ENCODE peak calls at places on chromosome 6, in eight cellular contexts. G is MM.1S, Z is tibial artery, D is fibroblast of lung, F is neuronal stem cell, H is H7, M is HepG2, L is fibroblast of pulmonary artery. Y is an unnamed sample.

GRCh38 chr6:100255701-100256100 is 209.0 kb downstream of the SIM1 start:
- DNase-seq in G (no peak), Z (no peak), D (no peak), F (no peak), H (no peak), M (no peak), L (no peak), Y (no peak)

GRCh38 chr6:89022747-89023289 is 57.7 kb upstream of the PNRC1 start:
- DNase-seq in G (no peak), Z (no peak), D (peak; percentile 90), F (no peak), H (no peak), M (no peak), L (peak; percentile 67), Y (no peak)

GRCh38 chr6:6841571-6841970 is 253.1 kb downstream of the LY86 start:
- DNase-seq in G (no peak), Z (no peak), D (no peak), F (no peak), H (no peak), M (no peak), L (no peak), Y (no peak)

GRCh38 chr6:161836643-161837448 is 563.0 kb upstream of the AGPAT4 start:
- DNase-seq in G (no peak), Z (no peak), D (peak; percentile 58), F (no peak), H (peak; percentile 47), M (peak; percentile 35), L (peak; percentile 11), Y (no peak)

GRCh38 chr6:11093065-11093590 is 506 bp upstream of the SMIM13 start:
- DNase-seq in G (peak; percentile 76), Z (peak; percentile 30), D (no peak), F (no peak), H (no peak), M (no peak), L (peak; percentile 34), Y (no peak)

GRCh38 chr6:10146723-10147451 is 268.0 kb downstream of the TFAP2A start:
- DNase-seq in G (peak; percentile 57), Z (no peak), D (peak; percentile 24), F (peak; percentile 37), H (peak; percentile 56), M (peak; percentile 44), L (peak; percentile 29), Y (no peak)

GRCh38 chr6:72674842-72675241 is 53.0 kb downstream of the KCNQ5 start:
- DNase-seq in G (no peak), Z (no peak), D (no peak), F (no peak), H (no peak), M (no peak), L (no peak), Y (no peak)

GRCh38 chr6:14520536-14520935 is 403.0 kb downstream of the CD83 start:
- DNase-seq in G (no peak), Z (no peak), D (no peak), F (no peak), H (no peak), M (no peak), L (no peak), Y (no peak)

GRCh38 chr6:143248359-143248758 is 187.7 kb downstream of the AIG1 start:
- DNase-seq in G (no peak), Z (no peak), D (no peak), F (no peak), H (no peak), M (no peak), L (no peak), Y (no peak)

GRCh38 chr6:79261666-79262065 is 27.2 kb upstream of the HMGN3 start:
- DNase-seq in G (no peak), Z (no peak), D (no peak), F (no peak), H (no peak), M (no peak), L (no peak), Y (no peak)

GRCh38 chr6:167678102-167679101 is 148.3 kb upstream of the AFDN start:
- DNase-seq in G (no peak), Z (no peak), D (no peak), F (peak; percentile 71), H (peak; percentile 92), M (peak; percentile 51), L (peak; percentile 20), Y (no peak)

GRCh38 chr6:81383472-81383871 is 369.0 kb downstream of the TENT5A start:
- DNase-seq in G (no peak), Z (no peak), D (no peak), F (no peak), H (no peak), M (no peak), L (no peak), Y (no peak)

GRCh38 chr6:166614589-166614988 is 12.5 kb downstream of the RPS6KA2 start:
- DNase-seq in G (no peak), Z (no peak), D (no peak), F (no peak), H (no peak), M (no peak), L (peak; percentile 22), Y (no peak)

GRCh38 chr6:69878795-69879194 is 12.4 kb downstream of the COL19A1 start:
- DNase-seq in G (no peak), Z (no peak), D (no peak), F (no peak), H (no peak), M (no peak), L (no peak), Y (no peak)

GRCh38 chr6:166420351-166420750 is 37.6 kb upstream of the MPC1 start:
- DNase-seq in G (no peak), Z (no peak), D (peak; percentile 44), F (no peak), H (no peak), M (peak; percentile 86), L (peak; percentile 49), Y (no peak)

GRCh38 chr6:117908246-117909107 is 1.4 kb downstream of the SLC35F1 start:
- DNase-seq in G (no peak), Z (no peak), D (no peak), F (no peak), H (no peak), M (no peak), L (no peak), Y (no peak)

GRCh38 chr6:75759207-75759606 is 10.2 kb downstream of the MYO6 start:
- DNase-seq in G (no peak), Z (no peak), D (no peak), F (no peak), H (peak; percentile 27), M (no peak), L (no peak), Y (no peak)

GRCh38 chr6:40148882-40149573 is 214.8 kb upstream of the MOCS1 start:
- DNase-seq in G (peak; percentile 40), Z (no peak), D (no peak), F (no peak), H (no peak), M (no peak), L (no peak), Y (no peak)

DNA sequence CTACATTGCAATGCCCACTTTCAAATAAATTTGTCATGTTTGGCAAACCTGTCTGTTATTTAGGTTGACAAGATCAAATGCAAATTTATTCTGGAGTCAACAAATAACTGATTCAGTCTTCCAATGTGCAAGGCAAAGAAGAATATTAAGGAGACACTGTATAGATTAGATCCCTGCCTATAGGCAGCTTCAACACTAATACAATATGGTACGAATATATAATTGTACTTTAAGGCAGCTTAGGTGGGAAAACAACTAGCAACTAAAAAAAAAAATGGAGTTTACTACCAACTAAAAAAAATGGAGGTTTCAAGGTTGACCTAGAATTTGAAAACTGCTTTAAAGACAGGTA is 1.7 kb upstream of the PHF10 start:
- DNase-seq in G (no peak), Z (no peak), D (no peak), F (no peak), H (no peak), M (no peak), L (no peak), Y (no peak)
- H3K4me3 ChIP-seq in G (no peak overlapping the region), Z (no peak overlapping the region), D (no peak overlapping the region), F (peak overlapping the region; percentile 94), H (no peak overlapping the region), M (no peak overlapping the region), L (no peak overlapping the region), Y (no peak overlapping the region)

DNA sequence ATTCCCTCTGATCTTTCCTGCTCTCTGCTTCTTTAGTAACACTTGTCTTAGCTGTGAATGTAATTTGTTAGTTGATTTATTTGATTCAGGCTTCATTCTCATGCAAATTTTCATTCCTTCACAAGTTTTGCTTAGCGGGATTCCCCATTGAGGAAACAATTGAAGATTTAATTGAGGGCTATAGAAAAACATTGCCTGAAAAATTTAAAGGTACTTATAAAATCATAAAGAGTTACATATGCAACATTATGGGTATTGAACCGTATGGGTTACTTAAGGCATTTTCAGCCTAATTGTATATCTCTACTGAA is 11.9 kb upstream of the ZSCAN9 start:
- DNase-seq in G (no peak), Z (no peak), D (no peak), F (no peak), H (no peak), M (no peak), L (no peak), Y (no peak)
- H3K4me3 ChIP-seq in G (peak overlapping the region; percentile 78), Z (no peak overlapping the region), D (no peak overlapping the region), F (peak overlapping the region; percentile 45), H (peak overlapping the region; percentile 51), M (peak overlapping the region; percentile 48), L (no peak overlapping the region), Y (peak overlapping the region; percentile 58)

GRCh38 chr6:109048176-109048575 is 46.5 kb downstream of the SESN1 start:
- DNase-seq in G (peak; percentile 58), Z (no peak), D (no peak), F (no peak), H (no peak), M (no peak), L (no peak), Y (no peak)

GRCh38 chr6:109050012-109050411 is 44.6 kb downstream of the SESN1 start:
- DNase-seq in G (no peak), Z (no peak), D (no peak), F (no peak), H (no peak), M (peak; percentile 79), L (no peak), Y (no peak)

GRCh38 chr6:109050447-109051102 is 44.1 kb downstream of the SESN1 start:
- DNase-seq in G (no peak), Z (no peak), D (no peak), F (no peak), H (no peak), M (peak; percentile 78), L (no peak), Y (no peak)

GRCh38 chr6:109051301-109051700 is 43.3 kb downstream of the SESN1 start:
- DNase-seq in G (no peak), Z (no peak), D (no peak), F (no peak), H (no peak), M (peak; percentile 56), L (no peak), Y (no peak)

GRCh38 chr6:109048670-109049415 is 45.8 kb downstream of the SESN1 start:
- DNase-seq in G (no peak), Z (no peak), D (no peak), F (no peak), H (no peak), M (no peak), L (no peak), Y (no peak)
- H3K4me3 ChIP-seq in G (no peak overlapping the region), Z (no peak overlapping the region), D (no peak overlapping the region), F (no peak overlapping the region), H (no peak overlapping the region), M (no peak overlapping the region), L (no peak overlapping the region), Y (no peak overlapping the region)

DNA sequence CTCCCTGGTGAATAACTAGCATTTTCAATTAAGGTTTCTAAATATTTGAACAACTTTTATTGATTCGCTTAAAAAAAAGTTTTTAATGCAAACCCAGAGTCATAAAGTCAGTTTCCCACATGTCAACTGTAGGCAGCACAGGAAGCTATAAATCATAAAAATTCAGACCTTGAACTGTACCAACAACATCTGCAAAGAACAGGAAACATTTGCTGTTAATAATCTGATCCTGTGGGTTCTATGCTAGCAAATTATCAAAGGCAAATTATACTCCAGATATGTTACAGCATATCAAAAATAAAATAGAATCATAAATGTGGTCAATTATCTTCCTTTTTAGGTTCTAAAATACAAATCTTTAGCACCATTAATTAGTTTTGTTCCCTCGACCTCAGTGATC is 16.6 kb upstream of the MAP7 start:
- DNase-seq in G (no peak), Z (no peak), D (no peak), F (no peak), H (no peak), M (no peak), L (no peak), Y (no peak)
- H3K4me3 ChIP-seq in G (no peak overlapping the region), Z (no peak overlapping the region), D (no peak overlapping the region), F (no peak overlapping the region), H (no peak overlapping the region), M (no peak overlapping the region), L (no peak overlapping the region), Y (no peak overlapping the region)